ENCODE peak calls at places on chromosomes 2 and 18, in ten cellular contexts. J is right atrium auricular region; P is CD8-positive, alpha-beta memory T cell; N is uterus; H is GM23248; F is tibial nerve; Y is kidney; B is adipocyte; Q is ovary; U is fibroblast of lung. A is an unnamed sample.

GRCh38 chr2:216110620-216111019 is 1.5 kb downstream of the XRCC5 start:
- DNase-seq in J (no peak), P (no peak), N (no peak), H (peak; percentile 43), F (no peak), Y (no peak), B (peak; percentile 25), Q (no peak), U (no peak), A (no peak)

GRCh38 chr2:19576411-19576810 is 218.0 kb upstream of the OSR1 start:
- DNase-seq in J (no peak), P (no peak), N (no peak), H (no peak), F (no peak), Y (no peak), B (no peak), Q (no peak), U (no peak), A (no peak)

GRCh38 chr18:67731853-67732252 is 215.3 kb upstream of the DSEL start:
- DNase-seq in J (no peak), P (no peak), N (no peak), H (peak; percentile 68), F (no peak), Y (no peak), B (peak; percentile 0), Q (no peak), U (peak; percentile 71), A (no peak)

GRCh38 chr2:84676295-84676694 is 160.0 kb downstream of the DNAH6 start:
- DNase-seq in J (no peak), P (no peak), N (no peak), H (peak; percentile 67), F (no peak), Y (no peak), B (peak; percentile 32), Q (no peak), U (peak; percentile 71), A (no peak)

GRCh38 chr2:188456114-188456909 is 164.6 kb downstream of the GULP1 start:
- DNase-seq in J (no peak), P (no peak), N (no peak), H (no peak), F (no peak), Y (no peak), B (no peak), Q (no peak), U (no peak), A (no peak)

GRCh38 chr2:227853765-227854271 is 17.6 kb upstream of the DAW1 start:
- DNase-seq in J (no peak), P (no peak), N (no peak), H (peak; percentile 54), F (no peak), Y (no peak), B (peak; percentile 34), Q (no peak), U (peak; percentile 71), A (no peak)

GRCh38 chr2:52570716-52571115 is 1196.9 kb upstream of the CHAC2 start:
- DNase-seq in J (no peak), P (no peak), N (no peak), H (no peak), F (no peak), Y (no peak), B (no peak), Q (no peak), U (no peak), A (no peak)

GRCh38 chr18:76619342-76620315 is 124.6 kb upstream of the ZNF516 start:
- DNase-seq in J (peak; percentile 66), P (no peak), N (peak; percentile 86), H (peak; percentile 76), F (peak; percentile 63), Y (peak; percentile 88), B (peak; percentile 68), Q (peak; percentile 81), U (peak; percentile 88), A (no peak)

GRCh38 chr2:205772983-205773382 is 90.7 kb downstream of the NRP2 start:
- DNase-seq in J (no peak), P (no peak), N (no peak), H (no peak), F (no peak), Y (no peak), B (no peak), Q (no peak), U (no peak), A (no peak)

GRCh38 chr2:205775091-205775876 is 93.0 kb downstream of the NRP2 start:
- DNase-seq in J (no peak), P (no peak), N (no peak), H (no peak), F (no peak), Y (no peak), B (peak; percentile 41), Q (no peak), U (peak; percentile 72), A (no peak)

GRCh38 chr2:205776139-205776538 is 93.8 kb downstream of the NRP2 start:
- DNase-seq in J (no peak), P (no peak), N (peak; percentile 46), H (peak; percentile 34), F (no peak), Y (peak; percentile 71), B (peak; percentile 35), Q (no peak), U (no peak), A (no peak)

GRCh38 chr2:205771666-205772065 is 89.4 kb downstream of the NRP2 start:
- DNase-seq in J (no peak), P (no peak), N (no peak), H (no peak), F (no peak), Y (no peak), B (no peak), Q (no peak), U (no peak), A (no peak)

DNA sequence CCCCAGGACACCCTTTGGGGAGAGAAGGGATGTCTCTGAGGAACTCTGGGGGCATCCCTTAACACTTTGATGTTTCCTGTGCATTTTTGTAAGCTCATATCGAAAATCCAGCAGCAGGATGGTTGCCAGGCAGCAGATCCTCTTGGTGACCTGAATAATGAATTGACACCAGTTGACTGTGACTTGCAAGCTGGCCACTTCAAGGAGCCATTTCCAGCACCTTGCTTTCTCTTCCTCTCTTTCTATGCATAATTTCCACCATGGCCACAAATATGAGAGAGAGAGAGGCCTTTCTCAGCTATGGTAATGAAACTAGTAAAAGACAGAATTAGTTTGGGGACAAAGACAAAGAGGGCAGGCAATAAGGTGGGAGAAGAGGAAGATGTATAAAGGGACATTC is 91.7 kb downstream of the NRP2 start:
- DNase-seq in J (no peak), P (no peak), N (no peak), H (no peak), F (no peak), Y (no peak), B (no peak), Q (no peak), U (no peak), A (no peak)
- H3K4me1 ChIP-seq in J (no peaks in the 10 kb centered on the region), P (no peaks in the 10 kb centered on the region), N (peaks cover 6% of the 10 kb centered on the region), H (peaks cover 9% of the 10 kb centered on the region), F (peaks cover 9% of the 10 kb centered on the region), Y (no peaks in the 10 kb centered on the region), B (no peaks in the 10 kb centered on the region), Q (peaks cover 9% of the 10 kb centered on the region), U (peaks cover 7% of the 10 kb centered on the region), A (no peaks in the 10 kb centered on the region)

GRCh38 chr18:10032331-10032979 is 118.6 kb downstream of the VAPA start:
- DNase-seq in J (no peak), P (peak; percentile 72), N (peak; percentile 23), H (no peak), F (no peak), Y (peak; percentile 82), B (no peak), Q (peak; percentile 62), U (peak; percentile 17), A (no peak)
- H3K4me1 ChIP-seq in J (no peaks in the 10 kb centered on the region), P (no peaks in the 10 kb centered on the region), N (no peaks in the 10 kb centered on the region), H (no peaks in the 10 kb centered on the region), F (peaks cover 12% of the 10 kb centered on the region), Y (no peaks in the 10 kb centered on the region), B (peaks cover 21% of the 10 kb centered on the region), Q (peaks cover 10% of the 10 kb centered on the region), U (peaks cover 3% of the 10 kb centered on the region), A (no peaks in the 10 kb centered on the region)

DNA sequence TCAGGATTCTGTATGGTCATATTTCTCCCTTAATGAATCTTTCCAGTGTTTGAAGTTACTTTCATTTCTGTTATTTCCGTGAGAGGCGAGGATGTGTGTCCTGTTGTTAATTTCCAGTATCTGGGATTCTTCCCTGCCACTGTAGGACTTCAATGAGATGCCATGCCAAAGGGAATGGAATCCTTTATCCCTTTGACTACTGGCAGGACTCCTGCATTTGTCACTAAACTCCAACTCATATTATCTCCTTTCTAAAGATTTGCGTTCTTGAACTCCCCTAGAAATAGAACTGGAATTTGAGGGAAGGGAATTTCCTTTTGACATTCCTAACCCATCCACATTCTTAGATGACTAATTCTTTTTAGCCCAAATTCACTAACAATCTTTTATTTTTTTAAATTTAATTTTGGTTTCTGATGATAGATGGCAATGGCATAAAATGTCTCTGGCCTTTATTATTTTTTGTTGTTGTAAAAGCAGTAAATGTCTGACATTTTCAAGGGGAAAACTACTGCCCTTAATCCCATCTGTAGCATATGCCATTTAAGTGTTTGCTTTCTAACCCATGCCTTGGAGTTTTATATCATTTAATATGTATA is 87.8 kb upstream of the EML6 start:
- DNase-seq in J (no peak), P (no peak), N (no peak), H (peak; percentile 48), F (no peak), Y (no peak), B (peak; percentile 47), Q (no peak), U (peak; percentile 72), A (no peak)
- H3K4me1 ChIP-seq in J (no peaks in the 10 kb centered on the region), P (peaks cover 25% of the 10 kb centered on the region), N (no peaks in the 10 kb centered on the region), H (peaks cover 32% of the 10 kb centered on the region), F (peaks cover 48% of the 10 kb centered on the region), Y (peaks cover 47% of the 10 kb centered on the region), B (peaks cover 54% of the 10 kb centered on the region), Q (peaks cover 23% of the 10 kb centered on the region), U (peaks cover 35% of the 10 kb centered on the region), A (peaks cover 8% of the 10 kb centered on the region)

GRCh38 chr2:218223046-218223445 is 6.1 kb downstream of the ARPC2 start:
- DNase-seq in J (no peak), P (no peak), N (no peak), H (peak; percentile 32), F (no peak), Y (no peak), B (no peak), Q (no peak), U (peak; percentile 37), A (peak; percentile 46)

GRCh38 chr2:218218409-218219185 is 1.6 kb downstream of the ARPC2 start:
- DNase-seq in J (no peak), P (peak; percentile 39), N (no peak), H (peak; percentile 36), F (no peak), Y (no peak), B (peak; percentile 30), Q (no peak), U (no peak), A (peak; percentile 61)

GRCh38 chr2:218221015-218221414 is 4.0 kb downstream of the ARPC2 start:
- DNase-seq in J (no peak), P (no peak), N (no peak), H (peak; percentile 42), F (no peak), Y (no peak), B (no peak), Q (no peak), U (peak; percentile 14), A (no peak)

GRCh38 chr2:218217366-218218309 is 649 bp downstream of the ARPC2 start:
- DNase-seq in J (peak; percentile 63), P (peak; percentile 69), N (peak; percentile 52), H (peak; percentile 73), F (no peak), Y (peak; percentile 89), B (peak; percentile 85), Q (peak; percentile 60), U (peak; percentile 25), A (peak; percentile 58)

DNA sequence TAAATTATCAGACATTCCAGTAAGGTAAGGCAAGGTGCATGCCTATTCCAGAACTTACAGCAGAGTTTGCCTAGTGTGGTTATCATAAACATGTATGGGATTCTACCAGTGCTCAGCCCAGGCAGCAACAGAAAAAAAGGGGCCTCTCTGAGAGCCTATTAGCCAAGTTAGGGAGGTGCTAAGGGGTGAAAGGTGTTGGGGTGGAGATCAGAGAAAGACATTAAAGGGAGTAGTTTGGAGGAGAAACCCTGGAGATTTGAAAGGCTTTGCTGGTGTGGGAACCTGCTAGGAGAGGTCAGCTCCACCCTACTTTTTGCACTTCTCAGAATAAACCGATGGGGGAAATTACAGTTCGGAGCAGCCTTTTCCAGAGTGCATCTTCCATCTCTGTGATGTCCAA is 2.9 kb downstream of the ARPC2 start:
- DNase-seq in J (no peak), P (no peak), N (no peak), H (no peak), F (no peak), Y (no peak), B (no peak), Q (no peak), U (no peak), A (no peak)
- H3K4me1 ChIP-seq in J (no peaks in the 10 kb centered on the region), P (peaks cover 65% of the 10 kb centered on the region), N (peaks cover 11% of the 10 kb centered on the region), H (peaks cover 63% of the 10 kb centered on the region), F (peaks cover 43% of the 10 kb centered on the region), Y (peaks cover 9% of the 10 kb centered on the region), B (peaks cover 59% of the 10 kb centered on the region), Q (peaks cover 14% of the 10 kb centered on the region), U (peaks cover 11% of the 10 kb centered on the region), A (peaks cover 73% of the 10 kb centered on the region)